ENCODE peak calls at places on chromosomes 1 and 21, in nine cellular contexts. I is SJSA1; D is effector memory CD4-positive, alpha-beta T cell; H is mesenchymal stem cell; J is tibial artery; U is heart right ventricle; W is fibroblast of lung; P is iPS DF 6.9; S is hepatocyte. E is an unnamed sample.

GRCh38 chr1:39081266-39082139 is 55.4 kb downstream of the NDUFS5 start:
- DNase-seq in P (no peak), I (no peak), S (peak; percentile 46), J (no peak), U (peak; percentile 30), H (peak; percentile 22), D (no peak), W (no peak), E (no peak)

GRCh38 chr1:98315309-98315708 is 346.2 kb upstream of the SNX7 start:
- DNase-seq in U (no peak), I (peak; percentile 49), W (peak; percentile 84), H (peak; percentile 49), D (no peak), S (no peak), P (no peak), J (no peak), E (no peak)

GRCh38 chr1:198121058-198121829 is 35.6 kb upstream of the NEK7 start:
- DNase-seq in I (peak; percentile 25), H (peak; percentile 87), S (no peak), P (no peak), W (peak; percentile 75), D (no peak), U (no peak), J (no peak), E (no peak)

GRCh38 chr1:119662034-119662437 is 14.0 kb upstream of the ZNF697 start:
- DNase-seq in P (no peak), D (no peak), U (no peak), I (no peak), H (no peak), S (no peak), W (no peak), J (no peak), E (no peak)

GRCh38 chr1:219340796-219341195 is 167.1 kb downstream of the LYPLAL1 start:
- DNase-seq in W (peak; percentile 21), H (peak; percentile 5), P (no peak), U (no peak), D (no peak), I (no peak), S (no peak), J (no peak), E (no peak)

GRCh38 chr1:24751833-24752232 is 6.6 kb downstream of the CLIC4 start:
- DNase-seq in D (no peak), H (no peak), I (no peak), P (no peak), S (no peak), J (no peak), U (no peak), W (no peak), E (no peak)

GRCh38 chr1:228150458-228151169 is 884 bp downstream of the GJC2 start:
- DNase-seq in S (peak; percentile 63), H (peak; percentile 11), I (no peak), U (peak; percentile 64), W (peak; percentile 97), P (no peak), J (peak; percentile 35), D (no peak), E (no peak)

GRCh38 chr1:209696673-209697072 is 8.0 kb upstream of the HSD11B1 start:
- DNase-seq in P (no peak), J (no peak), I (no peak), W (no peak), S (no peak), D (no peak), H (no peak), U (no peak), E (no peak)

GRCh38 chr1:3007298-3008147 is 13.7 kb upstream of the ACTRT2 start:
- DNase-seq in J (peak; percentile 0), H (no peak), U (no peak), P (no peak), D (no peak), I (no peak), W (no peak), S (no peak), E (no peak)

GRCh38 chr21:35136106-35136505 is 87.0 kb upstream of the RUNX1 start:
- DNase-seq in W (no peak), I (no peak), P (no peak), H (no peak), S (no peak), U (no peak), D (no peak), J (no peak), E (no peak)

GRCh38 chr21:35138665-35139381 is 89.7 kb upstream of the RUNX1 start:
- DNase-seq in J (no peak), I (peak; percentile 66), W (peak; percentile 31), D (no peak), P (no peak), U (no peak), S (peak; percentile 17), H (peak; percentile 54), E (peak; percentile 12)

GRCh38 chr21:35139382-35139715 is 90.2 kb upstream of the RUNX1 start:
- DNase-seq in I (no peak), P (no peak), H (no peak), D (no peak), J (no peak), U (no peak), W (no peak), S (no peak), E (no peak)

GRCh38 chr21:35136586-35137254 is 87.6 kb upstream of the RUNX1 start:
- DNase-seq in P (no peak), I (peak; percentile 65), D (no peak), S (peak; percentile 69), W (peak; percentile 14), U (no peak), H (peak; percentile 40), J (no peak), E (no peak)

DNA sequence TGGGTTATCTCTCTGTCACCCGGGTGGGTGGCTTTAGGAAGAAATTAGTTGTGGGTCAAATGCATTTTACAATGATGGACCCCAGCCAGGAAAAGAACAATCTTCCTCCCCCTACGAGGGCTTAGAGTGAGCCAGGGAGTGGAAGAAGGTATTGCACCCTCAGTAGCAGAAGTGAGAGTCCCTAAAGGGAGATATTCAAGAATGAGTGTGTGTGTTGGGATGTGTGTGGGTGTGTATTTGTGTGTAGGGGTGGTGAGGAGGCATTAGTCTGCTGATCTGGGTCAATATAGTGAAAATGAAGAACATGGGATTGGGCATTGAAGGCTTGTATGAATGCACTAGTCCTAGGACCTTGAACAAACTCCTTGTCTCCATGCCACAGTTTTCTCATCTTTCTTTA is 85.2 kb upstream of the RUNX1 start:
- DNase-seq in W (no peak), J (no peak), H (no peak), S (no peak), U (no peak), D (no peak), I (no peak), P (no peak), E (no peak)
- H3K9me3 ChIP-seq in W (no peaks in the 10 kb centered on the region), J (no peaks in the 10 kb centered on the region), H (peaks cover 5% of the 10 kb centered on the region), S (no peaks in the 10 kb centered on the region), U (no peaks in the 10 kb centered on the region), D (no peaks in the 10 kb centered on the region), I (peaks cover 3% of the 10 kb centered on the region), P (no peaks in the 10 kb centered on the region), E (no peaks in the 10 kb centered on the region)

DNA sequence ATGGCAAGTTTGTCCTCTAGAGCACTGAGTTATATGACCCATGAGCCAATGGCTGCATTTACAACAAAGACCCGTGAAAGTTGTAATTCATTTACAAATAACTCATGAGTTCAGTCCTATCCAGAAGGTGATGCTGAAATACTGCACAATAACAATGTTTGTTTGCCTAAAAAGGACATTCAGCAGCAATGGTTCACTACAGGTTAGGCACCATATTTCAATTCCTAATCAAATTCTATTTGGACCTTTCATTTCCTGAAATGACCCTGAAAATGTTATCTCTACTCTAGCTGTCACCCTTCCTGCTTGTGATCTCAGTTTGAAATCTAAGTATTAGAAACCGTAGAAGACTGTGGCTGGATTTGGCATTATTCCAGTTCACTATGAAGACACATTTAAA is 191.2 kb upstream of the SAMSN1 start:
- DNase-seq in H (no peak), D (no peak), J (no peak), I (no peak), U (no peak), S (no peak), P (no peak), W (no peak), E (no peak)
- H3K9me3 ChIP-seq in H (no peaks in the 10 kb centered on the region), D (no peaks in the 10 kb centered on the region), J (no peaks in the 10 kb centered on the region), I (no peaks in the 10 kb centered on the region), U (no peaks in the 10 kb centered on the region), S (no peaks in the 10 kb centered on the region), P (no peaks in the 10 kb centered on the region), W (no peaks in the 10 kb centered on the region), E (no peaks in the 10 kb centered on the region)

GRCh38 chr1:69319287-69319686 is 248.4 kb upstream of the LRRC7 start:
- DNase-seq in S (no peak), P (no peak), U (no peak), D (no peak), I (no peak), J (no peak), W (no peak), H (no peak), E (no peak)
- H3K9me3 ChIP-seq in S (no peaks in the 10 kb centered on the region), P (no peaks in the 10 kb centered on the region), U (peaks cover under 1% of the 10 kb centered on the region), D (no peaks in the 10 kb centered on the region), I (no peaks in the 10 kb centered on the region), J (no peaks in the 10 kb centered on the region), W (no peaks in the 10 kb centered on the region), H (no peaks in the 10 kb centered on the region), E (no peaks in the 10 kb centered on the region)

GRCh38 chr1:248055261-248055660 is 8.6 kb downstream of the OR2L3 start:
- DNase-seq in J (no peak), S (no peak), W (no peak), I (no peak), U (no peak), P (no peak), D (no peak), H (no peak), E (no peak)
- H3K9me3 ChIP-seq in J (no peaks in the 10 kb centered on the region), S (no peaks in the 10 kb centered on the region), W (no peaks in the 10 kb centered on the region), I (no peaks in the 10 kb centered on the region), U (no peaks in the 10 kb centered on the region), P (peaks cover 2% of the 10 kb centered on the region), D (no peaks in the 10 kb centered on the region), H (peaks cover 38% of the 10 kb centered on the region), E (no peaks in the 10 kb centered on the region)

DNA sequence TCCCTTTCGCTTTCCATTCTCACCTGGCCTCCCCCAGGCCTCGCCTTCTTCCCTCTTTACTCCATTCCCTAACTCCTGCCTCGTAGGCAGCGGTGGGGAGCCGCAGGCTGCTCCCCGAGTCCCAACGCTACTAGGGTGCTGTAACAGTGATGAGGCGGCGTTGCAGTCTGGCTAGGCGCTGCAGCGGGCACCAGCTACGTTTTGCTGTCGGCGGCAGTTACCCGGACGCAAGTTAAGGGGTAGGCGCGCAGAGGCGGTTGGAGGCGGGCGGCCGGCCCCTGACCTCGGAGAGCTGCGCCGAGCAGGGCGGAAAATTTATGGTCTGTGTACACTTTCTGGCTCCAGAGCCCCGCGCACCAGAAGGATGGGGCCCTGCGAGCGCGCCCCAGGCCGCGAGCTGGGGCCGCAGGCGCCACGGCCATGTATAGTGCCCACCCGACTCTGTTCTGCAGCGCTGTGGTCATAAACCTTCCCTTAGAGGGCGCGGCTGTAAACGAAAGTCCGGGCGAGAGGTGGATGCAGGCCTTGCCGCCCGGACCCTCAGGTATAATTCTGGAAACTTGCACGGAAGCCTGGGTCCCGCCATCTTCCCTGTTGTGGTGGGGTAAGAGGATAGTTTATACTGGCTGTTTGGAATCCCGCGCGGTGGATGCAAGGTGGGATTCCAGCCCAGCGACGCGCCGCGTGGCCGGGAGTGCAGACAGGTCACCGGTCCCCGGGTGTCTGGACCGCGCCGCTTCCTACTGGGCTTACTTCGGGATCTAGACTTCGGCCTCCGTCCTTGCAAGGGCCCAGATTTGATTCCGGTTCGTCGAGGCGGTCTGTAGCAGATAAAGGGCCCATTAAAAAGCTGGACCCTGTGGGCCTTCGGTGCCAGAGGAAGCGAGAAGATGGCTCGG is 15.0 kb downstream of the HLX start:
- DNase-seq in U (no peak), D (no peak), S (no peak), I (no peak), P (no peak), W (no peak), H (peak; percentile 43), J (no peak), E (no peak)
- H3K9me3 ChIP-seq in U (no peaks in the 10 kb centered on the region), D (no peaks in the 10 kb centered on the region), S (no peaks in the 10 kb centered on the region), I (peaks cover 6% of the 10 kb centered on the region), P (no peaks in the 10 kb centered on the region), W (no peaks in the 10 kb centered on the region), H (peaks cover 10% of the 10 kb centered on the region), J (peaks cover 10% of the 10 kb centered on the region), E (no peaks in the 10 kb centered on the region)